ENCODE peak calls at places on chromosomes 2 and 18, in seven cellular contexts. K is vagina, P is SK-N-SH, R is HCT116, Z is prostate gland, M is HL-60, G is H1. N is an unnamed sample.

GRCh38 chr18:63178526-63178880 is 141.1 kb downstream of the BCL2 start:
- DNase-seq in M (peak; percentile 79), P (no peak), G (no peak), Z (peak; percentile 51), K (no peak), R (no peak), N (peak; percentile 55)

GRCh38 chr18:48590678-48591077 is 51.8 kb downstream of the CTIF start:
- DNase-seq in Z (no peak), P (no peak), R (peak; percentile 2), M (no peak), G (no peak), K (no peak), N (no peak)

GRCh38 chr2:61620244-61621159 is 82.3 kb upstream of the XPO1 start:
- DNase-seq in R (peak; percentile 29), P (no peak), K (no peak), Z (no peak), M (peak; percentile 10), G (no peak), N (no peak)

GRCh38 chr18:35661483-35662146 is 80.1 kb downstream of the GALNT1 start:
- DNase-seq in R (no peak), K (no peak), Z (no peak), P (peak; percentile 8), M (no peak), G (no peak), N (no peak)

GRCh38 chr2:30139131-30139870 is 7.5 kb upstream of the YPEL5 start:
- DNase-seq in G (no peak), Z (no peak), R (no peak), P (no peak), M (no peak), K (no peak), N (peak; percentile 10)

GRCh38 chr2:39179974-39180960 is 59.4 kb upstream of the SOS1 start:
- DNase-seq in P (peak; percentile 57), G (no peak), R (no peak), Z (no peak), M (no peak), K (no peak), N (peak; percentile 14)

GRCh38 chr2:120783371-120783791 is 47.7 kb downstream of the GLI2 start:
- DNase-seq in M (no peak), R (peak; percentile 40), P (no peak), G (no peak), K (no peak), Z (peak; percentile 28), N (no peak)

GRCh38 chr2:118807668-118808428 is 39.6 kb downstream of the EN1 start:
- DNase-seq in P (no peak), R (no peak), Z (no peak), K (no peak), M (no peak), G (no peak), N (no peak)

GRCh38 chr2:172606285-172606684 is 50.4 kb downstream of the PDK1 start:
- DNase-seq in Z (no peak), M (no peak), G (no peak), P (no peak), K (no peak), R (no peak), N (no peak)

GRCh38 chr2:223841436-223842180 is 4.2 kb upstream of the AP1S3 start:
- DNase-seq in Z (peak; percentile 64), K (no peak), M (no peak), R (no peak), P (no peak), G (no peak), N (no peak)

GRCh38 chr2:174683392-174683759 is 80.9 kb downstream of the CHRNA1 start:
- DNase-seq in P (peak; percentile 49), K (no peak), M (peak; percentile 45), G (no peak), Z (no peak), R (no peak), N (no peak)
- H3K4me3 ChIP-seq in P (peak overlapping the region; percentile 89), K (peak overlapping the region; percentile 92), M (peak overlapping the region; percentile 66), G (peak overlapping the region; percentile 58), Z (peak overlapping the region; percentile 83), R (no peak overlapping the region), N (peak overlapping the region; percentile 72)

DNA sequence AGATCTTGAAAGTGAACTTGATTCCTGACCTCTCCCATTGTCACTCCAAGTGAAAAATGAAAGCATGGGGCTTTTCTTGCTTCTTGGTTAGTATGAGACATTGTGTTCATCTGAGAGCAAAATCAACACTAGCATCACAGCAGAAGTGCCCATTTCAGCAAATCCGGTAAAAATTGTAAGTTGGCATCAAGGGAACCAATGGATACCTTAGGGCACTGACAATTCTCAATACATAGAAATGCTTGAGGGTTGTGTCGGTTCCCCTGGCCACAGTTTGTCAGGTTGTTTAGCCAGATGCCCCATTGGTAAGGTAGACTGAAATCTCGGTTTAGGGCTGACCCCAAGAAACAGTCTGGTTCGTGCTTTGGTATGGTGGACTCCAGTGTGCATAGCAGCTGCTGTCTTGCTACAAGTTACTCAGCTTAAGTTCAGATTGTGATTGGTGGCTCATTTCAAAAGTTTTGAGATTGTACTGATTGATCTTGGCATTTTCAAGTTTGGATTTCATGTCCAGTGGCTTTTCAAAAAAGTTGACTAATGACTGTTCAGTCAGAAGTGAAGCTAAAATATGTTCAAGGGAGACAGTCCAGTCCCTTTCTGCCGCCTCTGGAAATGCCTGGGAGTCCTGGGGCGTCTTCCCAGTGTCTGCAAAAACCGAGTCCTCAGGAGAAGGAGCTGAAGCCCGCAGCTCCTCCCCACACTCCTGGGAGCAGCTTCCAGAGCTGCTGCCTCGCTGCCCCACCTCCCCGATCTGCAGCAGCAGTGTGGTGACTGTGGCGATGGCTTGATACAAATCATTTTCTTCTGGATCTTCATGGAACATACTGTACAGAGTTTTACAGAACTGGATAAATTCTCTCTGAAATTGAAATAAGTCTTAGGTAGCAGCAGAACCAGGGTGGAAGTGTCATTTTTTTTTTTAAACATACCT is 5.6 kb downstream of the RPL31 start:
- DNase-seq in G (no peak), K (no peak), P (no peak), Z (no peak), R (no peak), M (no peak), N (no peak)
- TF ChIP-seq POLR2AphosphoS5 in G (peak; percentile 82), K (no peak), P (peak; percentile 48), Z (no peak), R (peak; percentile 65), M (peak; percentile 74), N (no peak)

GRCh38 chr2:122519806-122520205 is 764.4 kb downstream of the TSN start:
- DNase-seq in K (no peak), Z (no peak), R (no peak), G (no peak), M (no peak), P (no peak), N (no peak)
- H3K4me3 ChIP-seq in K (no peak overlapping the region), Z (no peak overlapping the region), R (no peak overlapping the region), G (no peak overlapping the region), M (no peak overlapping the region), P (no peak overlapping the region), N (no peak overlapping the region)

DNA sequence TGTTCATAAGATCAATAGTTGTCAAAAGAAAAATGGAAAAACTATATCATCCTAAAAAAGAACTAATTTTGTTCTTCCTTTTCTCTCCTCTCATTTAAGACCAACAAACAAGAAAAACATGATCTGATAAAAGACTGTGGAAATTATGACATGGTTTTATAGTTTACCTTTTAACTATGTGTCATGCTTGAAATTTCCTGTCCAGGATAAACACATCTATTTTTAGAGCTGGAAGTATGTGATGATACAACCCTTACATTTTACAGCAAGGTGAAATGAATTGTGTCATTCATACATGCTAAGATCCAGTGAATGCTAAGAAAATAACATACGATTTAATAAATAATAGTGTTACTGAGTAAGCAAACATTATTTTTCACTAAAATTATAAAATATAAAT is 89.9 kb downstream of the GULP1 start:
- DNase-seq in M (no peak), Z (no peak), R (peak; percentile 83), P (no peak), G (no peak), K (no peak), N (no peak)
- TF ChIP-seq POLR2AphosphoS5 in M (no peak), Z (peak; percentile 21), R (peak; percentile 60), P (no peak), G (no peak), K (no peak), N (no peak)

GRCh38 chr18:2572144-2572682 is 856 bp downstream of the NDC80 start:
- DNase-seq in M (peak; percentile 18), R (no peak), P (no peak), K (no peak), Z (no peak), G (no peak), N (no peak)

GRCh38 chr18:2572892-2573291 is 1.5 kb downstream of the NDC80 start:
- DNase-seq in P (no peak), R (no peak), K (no peak), M (no peak), G (no peak), Z (no peak), N (no peak)

GRCh38 chr18:2570772-2571199 is 519 bp downstream of the METTL4 start:
- DNase-seq in R (peak; percentile 55), M (peak; percentile 85), K (no peak), Z (peak; percentile 51), G (peak; percentile 13), P (peak; percentile 77), N (peak; percentile 75)

GRCh38 chr18:2571200-2572143 is at the start of the genes METTL4 and NDC80:
- DNase-seq in Z (peak; percentile 70), K (no peak), G (peak; percentile 82), P (peak; percentile 83), M (peak; percentile 91), R (peak; percentile 79), N (peak; percentile 89)

DNA sequence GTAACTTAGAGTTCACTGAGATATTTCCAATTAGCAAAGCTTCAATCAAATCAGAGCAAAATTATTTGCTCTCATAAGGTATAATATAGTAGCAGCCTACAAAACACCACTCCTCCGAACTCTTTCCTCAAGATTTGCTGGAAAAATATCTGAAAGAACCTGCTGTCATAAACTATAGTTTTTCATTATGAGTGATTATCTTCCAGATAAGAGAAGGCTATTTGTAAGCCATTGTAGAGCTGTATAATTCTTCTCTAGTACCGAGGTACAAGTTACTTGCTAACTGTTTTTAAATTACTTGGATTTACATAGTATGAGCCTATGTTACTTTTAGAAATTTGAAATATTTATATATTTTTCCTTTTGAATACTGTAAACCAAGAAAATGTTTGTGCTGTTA is 2.1 kb downstream of the NDC80 start:
- DNase-seq in K (no peak), M (no peak), G (no peak), P (no peak), Z (no peak), R (no peak), N (no peak)
- H3K4me3 ChIP-seq in K (no peak overlapping the region), M (peak overlapping the region; percentile 81), G (peak overlapping the region; percentile 77), P (peak overlapping the region; percentile 97), Z (no peak overlapping the region), R (no peak overlapping the region), N (no peak overlapping the region)

GRCh38 chr18:46109386-46109785 is 5.2 kb downstream of the HAUS1 start:
- DNase-seq in G (no peak), M (no peak), R (no peak), K (no peak), P (no peak), Z (no peak), N (no peak)

GRCh38 chr18:46099463-46099862 is 1.4 kb upstream of the ATP5F1A start:
- DNase-seq in K (no peak), G (no peak), Z (no peak), R (no peak), P (no peak), M (no peak), N (no peak)

GRCh38 chr18:46098616-46098933 is 479 bp upstream of the ATP5F1A start:
- DNase-seq in P (no peak), Z (no peak), R (no peak), K (no peak), G (no peak), M (peak; percentile 14), N (no peak)

GRCh38 chr18:46104128-46104911 is at the start of gene HAUS1:
- DNase-seq in M (peak; percentile 97), G (peak; percentile 70), K (no peak), P (peak; percentile 96), R (peak; percentile 75), Z (peak; percentile 91), N (peak; percentile 95)
- TF ChIP-seq POLR2AphosphoS5 in M (peak; percentile 86), G (peak; percentile 88), K (peak; percentile 69), P (peak; percentile 82), R (peak; percentile 87), Z (peak; percentile 87), N (peak; percentile 79)

GRCh38 chr2:231687133-231687852 is 21.0 kb upstream of the PTMA start:
- DNase-seq in R (no peak), P (peak; percentile 89), M (peak; percentile 96), Z (no peak), G (peak; percentile 75), K (no peak), N (peak; percentile 74)
- H3K4me3 ChIP-seq in R (peak overlapping the region; percentile 26), P (no peak overlapping the region), M (peak overlapping the region; percentile 27), Z (no peak overlapping the region), G (peak overlapping the region; percentile 29), K (no peak overlapping the region), N (no peak overlapping the region)